ENCODE peak calls at places on chromosomes 13 and 19, in nine cellular contexts. D is fibroblast of lung; O is mucosa of descending colon; R is spleen; X is cardiac muscle cell; T is PC-9; Z is ovary; V is CD8-positive, alpha-beta memory T cell; K is CD4-positive, alpha-beta T cell. F is an unnamed sample.

GRCh38 chr13:21979156-21979819 is 308.4 kb downstream of the FGF9 start:
- DNase-seq in R (no peak), Z (no peak), K (no peak), V (no peak), O (no peak), D (no peak), T (no peak), X (no peak), F (no peak)

GRCh38 chr19:43425567-43426392 is 11.1 kb downstream of the TEX101 start:
- DNase-seq in D (peak; percentile 16), X (peak; percentile 24), R (no peak), O (peak; percentile 94), V (no peak), T (peak; percentile 35), Z (no peak), K (no peak), F (no peak)

GRCh38 chr13:21034602-21035190 is 26.7 kb downstream of the LATS2 start:
- DNase-seq in K (no peak), O (no peak), D (peak; percentile 79), V (no peak), R (no peak), Z (peak; percentile 29), X (peak; percentile 23), T (no peak), F (peak; percentile 50)

GRCh38 chr13:20684041-20684440 is 19.5 kb upstream of the IL17D start:
- DNase-seq in K (no peak), X (no peak), O (no peak), R (no peak), T (no peak), D (no peak), V (no peak), Z (no peak), F (no peak)

GRCh38 chr19:30669329-30670010 is 297.3 kb downstream of the ZNF536 start:
- DNase-seq in T (peak; percentile 28), K (peak; percentile 15), R (peak; percentile 85), V (peak; percentile 26), O (peak; percentile 74), Z (peak; percentile 77), D (peak; percentile 13), X (peak; percentile 76), F (peak; percentile 76)

GRCh38 chr19:45768644-45769053 is 403 bp downstream of the SIX5 start:
- DNase-seq in T (peak; percentile 41), K (no peak), Z (no peak), V (peak; percentile 27), D (peak; percentile 39), O (no peak), X (peak; percentile 52), R (peak; percentile 89), F (peak; percentile 55)

GRCh38 chr13:111035861-111036260 is 79.2 kb upstream of the ARHGEF7 start:
- DNase-seq in O (no peak), K (no peak), X (no peak), Z (no peak), T (no peak), D (no peak), V (no peak), R (no peak), F (no peak)

GRCh38 chr13:102141625-102142472 is 260.0 kb downstream of the FGF14 start:
- DNase-seq in X (peak; percentile 23), Z (no peak), V (no peak), T (no peak), O (no peak), R (no peak), K (no peak), D (peak; percentile 23), F (no peak)

GRCh38 chr13:73090116-73090811 is 31.5 kb downstream of the KLF5 start:
- DNase-seq in O (peak; percentile 75), K (no peak), X (no peak), D (peak; percentile 95), R (no peak), T (peak; percentile 69), Z (no peak), V (no peak), F (no peak)

GRCh38 chr13:46296465-46296822 is 84.7 kb downstream of the LRRC63 start:
- DNase-seq in Z (no peak), T (no peak), V (no peak), O (no peak), D (no peak), R (no peak), K (no peak), X (no peak), F (no peak)

GRCh38 chr13:46295531-46296464 is 84.1 kb downstream of the LRRC63 start:
- DNase-seq in D (peak; percentile 96), V (peak; percentile 59), Z (no peak), K (peak; percentile 48), T (no peak), R (no peak), X (no peak), O (peak; percentile 34), F (no peak)

GRCh38 chr13:46297338-46297737 is 85.6 kb downstream of the LRRC63 start:
- DNase-seq in D (peak; percentile 35), T (no peak), R (no peak), V (no peak), O (no peak), K (no peak), Z (no peak), X (no peak), F (no peak)

DNA sequence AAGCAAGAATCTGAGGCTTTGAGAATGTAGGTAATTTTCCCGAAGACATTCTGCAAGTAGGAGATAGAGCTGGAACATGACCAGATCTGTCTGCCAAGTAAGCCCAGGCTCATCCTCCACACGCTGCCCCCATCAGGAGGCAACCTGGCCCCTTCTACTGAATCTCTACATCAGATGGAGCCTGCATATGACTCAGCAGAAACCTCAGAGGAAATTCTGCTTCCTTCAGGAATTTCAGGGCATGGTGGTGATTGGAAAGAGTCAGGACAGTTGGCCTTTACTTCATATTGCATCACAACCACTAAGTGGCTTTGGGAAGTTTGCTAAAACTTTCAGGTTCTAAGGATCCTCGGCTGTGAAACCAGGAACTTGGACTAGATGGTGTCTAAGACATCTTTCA is 85.2 kb downstream of the LRRC63 start:
- DNase-seq in D (peak; percentile 89), R (no peak), K (no peak), X (no peak), T (no peak), V (no peak), Z (no peak), O (no peak), F (no peak)
- H3K9me3 ChIP-seq in D (no peaks in the 10 kb centered on the region), R (peaks cover 12% of the 10 kb centered on the region), K (peaks cover 3% of the 10 kb centered on the region), X (no peaks in the 10 kb centered on the region), T (no peaks in the 10 kb centered on the region), V (no peaks in the 10 kb centered on the region), Z (no peaks in the 10 kb centered on the region), O (peaks cover 3% of the 10 kb centered on the region), F (no peaks in the 10 kb centered on the region)

GRCh38 chr19:24178207-24178606 is 91.2 kb downstream of the ZNF254 start:
- DNase-seq in O (no peak), K (no peak), D (no peak), Z (no peak), R (no peak), X (no peak), T (no peak), V (no peak), F (no peak)
- H3K9me3 ChIP-seq in O (peaks cover 46% of the 10 kb centered on the region), K (peaks cover 41% of the 10 kb centered on the region), D (no peaks in the 10 kb centered on the region), Z (no peaks in the 10 kb centered on the region), R (no peaks in the 10 kb centered on the region), X (no peaks in the 10 kb centered on the region), T (peaks cover 5% of the 10 kb centered on the region), V (no peaks in the 10 kb centered on the region), F (peaks cover 68% of the 10 kb centered on the region)

GRCh38 chr13:100789968-100790367 is 115.4 kb upstream of the TMTC4 start:
- DNase-seq in K (no peak), V (no peak), T (no peak), Z (no peak), X (no peak), D (peak; percentile 35), R (no peak), O (no peak), F (no peak)

GRCh38 chr13:100789481-100789880 is 114.9 kb upstream of the TMTC4 start:
- DNase-seq in Z (no peak), D (peak; percentile 54), O (no peak), K (no peak), X (no peak), V (no peak), T (no peak), R (no peak), F (no peak)

GRCh38 chr13:100787899-100788298 is 113.3 kb upstream of the TMTC4 start:
- DNase-seq in V (no peak), O (no peak), R (no peak), X (no peak), Z (no peak), T (no peak), D (no peak), K (no peak), F (no peak)

GRCh38 chr13:100788540-100788939 is 113.9 kb upstream of the TMTC4 start:
- DNase-seq in O (no peak), T (no peak), R (no peak), D (no peak), V (no peak), K (no peak), Z (no peak), X (no peak), F (no peak)

DNA sequence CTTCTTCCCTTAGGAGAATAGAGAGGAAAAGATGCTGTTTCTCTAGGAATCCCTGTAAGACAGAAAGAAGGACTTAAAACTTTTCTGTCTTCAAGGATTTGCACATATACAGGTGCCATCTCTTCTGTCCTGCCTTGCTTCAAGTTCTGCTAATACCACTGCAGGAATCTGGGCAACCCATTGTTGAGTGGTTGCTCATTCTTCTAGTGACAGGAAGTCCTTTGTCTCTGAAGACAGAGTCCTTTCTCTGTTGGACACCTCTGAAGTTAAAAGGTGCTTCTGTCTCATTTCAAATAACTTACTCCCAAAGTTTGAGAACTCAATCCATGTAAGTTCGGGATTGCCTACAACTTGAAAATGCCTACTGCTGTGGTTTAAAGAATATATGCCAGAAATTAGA is 114.4 kb upstream of the TMTC4 start:
- DNase-seq in R (no peak), V (no peak), T (no peak), O (no peak), K (no peak), Z (no peak), X (no peak), D (no peak), F (no peak)
- H3K9me3 ChIP-seq in R (peaks cover 24% of the 10 kb centered on the region), V (no peaks in the 10 kb centered on the region), T (no peaks in the 10 kb centered on the region), O (no peaks in the 10 kb centered on the region), K (peaks cover 1% of the 10 kb centered on the region), Z (no peaks in the 10 kb centered on the region), X (no peaks in the 10 kb centered on the region), D (no peaks in the 10 kb centered on the region), F (no peaks in the 10 kb centered on the region)

GRCh38 chr13:19070398-19070735 is 111.3 kb downstream of the TUBA3C start:
- DNase-seq in V (no peak), R (no peak), K (no peak), O (no peak), Z (no peak), T (no peak), D (no peak), X (no peak), F (no peak)

GRCh38 chr13:19071161-19071936 is 110.3 kb downstream of the TUBA3C start:
- DNase-seq in R (no peak), T (no peak), O (no peak), V (no peak), Z (no peak), D (no peak), X (no peak), K (no peak), F (no peak)

GRCh38 chr13:19072543-19072942 is 109.1 kb downstream of the TUBA3C start:
- DNase-seq in X (no peak), R (no peak), T (no peak), Z (no peak), D (no peak), K (no peak), O (no peak), V (no peak), F (no peak)

GRCh38 chr13:19074519-19074918 is 107.1 kb downstream of the TUBA3C start:
- DNase-seq in K (no peak), O (no peak), T (no peak), R (no peak), D (no peak), Z (no peak), V (no peak), X (no peak), F (no peak)

GRCh38 chr13:19075418-19075817 is 106.2 kb downstream of the TUBA3C start:
- DNase-seq in Z (no peak), K (no peak), X (no peak), V (no peak), T (no peak), O (no peak), R (no peak), D (no peak), F (no peak)
- H3K9me3 ChIP-seq in Z (no peaks in the 10 kb centered on the region), K (no peaks in the 10 kb centered on the region), X (no peaks in the 10 kb centered on the region), V (no peaks in the 10 kb centered on the region), T (no peaks in the 10 kb centered on the region), O (peaks cover 44% of the 10 kb centered on the region), R (peaks cover 52% of the 10 kb centered on the region), D (no peaks in the 10 kb centered on the region), F (peaks cover 16% of the 10 kb centered on the region)